ENCODE peak calls at places on chromosomes 16 and 17, in four cellular contexts. Q is dermis microvascular lymphatic vessel endothelial cell; O is activated naive CD4-positive, alpha-beta T cell; J is stimulated activated CD4-positive, alpha-beta T cell treated with anti-CD3 and anti-CD28 coated beads, Interleukin-12 subunit alpha, Interleukin-12 subunit beta, amount 100 ng/mL, for 24 hours. C is an unnamed sample.

GRCh38 chr17:19341641-19342610 is 20.6 kb downstream of the B9D1 start:
- DNase-seq in Q (no peak), O (no peak), J (no peak), C (no peak)

GRCh38 chr17:81581758-81582157 is 29.6 kb upstream of the FAAP100 start:
- DNase-seq in Q (no peak), O (no peak), J (no peak), C (no peak)

GRCh38 chr16:85105475-85105874 is 6.8 kb downstream of the CIBAR2 start:
- DNase-seq in Q (no peak), O (no peak), J (no peak), C (no peak)

GRCh38 chr17:83178533-83179201 is 99.3 kb downstream of the METRNL start:
- DNase-seq in Q (peak; percentile 39), O (no peak), J (no peak), C (no peak)

GRCh38 chr16:17951273-17951845 is 385.2 kb downstream of the NPIPA8 start:
- DNase-seq in Q (no peak), O (no peak), J (no peak), C (no peak)

GRCh38 chr16:64094992-64095579 is 1026.8 kb downstream of the CDH11 start:
- DNase-seq in Q (no peak), O (no peak), J (no peak), C (no peak)

GRCh38 chr17:30570596-30571265 is 93.5 kb downstream of the GOSR1 start:
- DNase-seq in Q (no peak), O (no peak), J (no peak), C (no peak)

GRCh38 chr17:30234954-30235353 is 543 bp downstream of the SLC6A4 start:
- DNase-seq in Q (no peak), O (no peak), J (no peak), C (peak; percentile 12)

GRCh38 chr16:69741519-69741918 is 13.2 kb downstream of the NOB1 start:
- DNase-seq in Q (no peak), O (no peak), J (no peak), C (no peak)

GRCh38 chr17:75783069-75783783 is 1.4 kb upstream of the UNK start:
- DNase-seq in Q (peak; percentile 83), O (no peak), J (no peak), C (peak; percentile 54)

GRCh38 chr16:67543036-67543435 is 14.4 kb downstream of the RIPOR1 start:
- DNase-seq in Q (no peak), O (no peak), J (no peak), C (no peak)

GRCh38 chr16:84631153-84631466 is 13.2 kb upstream of the COTL1 start:
- DNase-seq in Q (no peak), O (no peak), J (no peak), C (no peak)

GRCh38 chr17:82384730-82385429 is 13.3 kb downstream of the UTS2R start:
- DNase-seq in Q (no peak), O (no peak), J (no peak), C (no peak)

GRCh38 chr17:33463887-33464286 is 170.8 kb upstream of the ASIC2 start:
- DNase-seq in Q (no peak), O (no peak), J (no peak), C (no peak)

GRCh38 chr16:52994942-52995341 is 57.8 kb downstream of the CHD9NB start:
- DNase-seq in Q (no peak), O (no peak), J (no peak), C (no peak)

GRCh38 chr16:31052131-31052530 is 18.8 kb downstream of the STX4 start:
- DNase-seq in Q (no peak), O (no peak), J (no peak), C (no peak)

GRCh38 chr17:4482338-4483011 is 16.2 kb upstream of the SPNS2 start:
- DNase-seq in Q (no peak), O (no peak), J (no peak), C (no peak)

GRCh38 chr16:23216658-23217246 is 34.2 kb downstream of the SCNN1G start:
- DNase-seq in Q (no peak), O (no peak), J (no peak), C (no peak)

GRCh38 chr17:40035162-40035559 is 19.0 kb downstream of the MED24 start:
- DNase-seq in Q (no peak), O (no peak), J (no peak), C (peak; percentile 35)

GRCh38 chr17:305090-305976 is 47.3 kb downstream of the RPH3AL start:
- DNase-seq in Q (no peak), O (no peak), J (no peak), C (no peak)

GRCh38 chr16:48113471-48113870 is 42.3 kb downstream of the ABCC12 start:
- DNase-seq in Q (no peak), O (no peak), J (no peak), C (no peak)

GRCh38 chr16:88530858-88531203 is 39.4 kb upstream of the ZC3H18 start:
- DNase-seq in Q (no peak), O (no peak), J (no peak), C (no peak)

GRCh38 chr17:30336369-30337171 is 2.7 kb upstream of the TMIGD1 start:
- DNase-seq in Q (peak; percentile 55), O (no peak), J (no peak), C (peak; percentile 39)

GRCh38 chr16:55476625-55477533 is 2.1 kb upstream of the MMP2 start:
- DNase-seq in Q (no peak), O (no peak), J (no peak), C (no peak)

GRCh38 chr16:14097182-14097951 is 26.2 kb downstream of the MRTFB start:
- DNase-seq in Q (no peak), O (no peak), J (no peak), C (no peak)

GRCh38 chr17:58969612-58970011 is 137.1 kb downstream of the TRIM37 start:
- DNase-seq in Q (no peak), O (no peak), J (no peak), C (no peak)

GRCh38 chr16:70453891-70454220 is 539 bp upstream of the FCSK start:
- DNase-seq in Q (no peak), O (no peak), J (no peak), C (no peak)

GRCh38 chr17:65193305-65194293 is 56.4 kb downstream of the RGS9 start:
- DNase-seq in Q (no peak), O (no peak), J (no peak), C (no peak)

GRCh38 chr16:70649300-70649699 is 2.9 kb downstream of the IL34 start:
- DNase-seq in Q (no peak), O (no peak), J (no peak), C (no peak)

GRCh38 chr16:84379008-84379730 is 10.8 kb downstream of the ATP2C2 start:
- DNase-seq in Q (no peak), O (no peak), J (no peak), C (no peak)

GRCh38 chr17:40312131-40312731 is 3.3 kb downstream of the RARA start:
- DNase-seq in Q (no peak), O (no peak), J (no peak), C (no peak)

GRCh38 chr17:29278692-29279091 is 15.3 kb downstream of the NUFIP2 start:
- DNase-seq in Q (no peak), O (no peak), J (no peak), C (no peak)

GRCh38 chr17:22409160-22409751 is 716.9 kb downstream of the KCNJ18 start:
- DNase-seq in Q (no peak), O (no peak), J (no peak), C (no peak)

GRCh38 chr17:63843387-63844292 is 1.2 kb upstream of the SMARCD2 start:
- DNase-seq in Q (peak; percentile 49), O (no peak), J (no peak), C (no peak)

GRCh38 chr16:71440669-71441347 is 1.0 kb downstream of the TLE7 start:
- DNase-seq in Q (no peak), O (no peak), J (no peak), C (no peak)

GRCh38 chr17:63120406-63120805 is 154.4 kb downstream of the TANC2 start:
- DNase-seq in Q (no peak), O (no peak), J (no peak), C (no peak)

C was measured in NCI-H2227 treated with DMSO at 0.1 percent for 48 hours.